ENCODE peak calls at places on chromosome 5, in ten cellular contexts. J, G, E, R, W, N, Q, F, Z and O are unnamed samples.
A peak's percentile ranks its signal among the peaks of the same experiment; 100 is the strongest.

GRCh38 chr5:82162568-82162967 is 115.6 kb downstream of the RPS23 start:
- DNase-seq in Z (no peak), N (no peak), Q (no peak), G (no peak), W (no peak), E (no peak), R (no peak), J (no peak), F (no peak), O (no peak)

GRCh38 chr5:170143091-170143490 is 37.4 kb downstream of the FOXI1 start:
- DNase-seq in J (no peak), N (no peak), Q (no peak), E (no peak), W (no peak), G (no peak), Z (no peak), R (no peak), F (no peak), O (no peak)

GRCh38 chr5:6080930-6081726 is 297.2 kb downstream of the MED10 start:
- DNase-seq in J (no peak), Q (no peak), G (no peak), R (no peak), E (no peak), N (no peak), F (no peak), W (no peak), Z (no peak), O (no peak)

GRCh38 chr5:171954721-171955120 is 51.7 kb downstream of the FBXW11 start:
- DNase-seq in G (peak; percentile 26), Z (no peak), Q (peak; percentile 86), N (no peak), R (no peak), F (no peak), E (no peak), W (no peak), J (no peak), O (peak; percentile 54)

GRCh38 chr5:116771466-116772151 is 197.0 kb upstream of the SEMA6A start:
- DNase-seq in N (peak; percentile 60), R (no peak), F (no peak), G (no peak), Q (no peak), J (no peak), E (no peak), Z (peak; percentile 20), W (peak; percentile 53), O (peak; percentile 55)

GRCh38 chr5:68423154-68423811 is 207.7 kb downstream of the PIK3R1 start:
- DNase-seq in Q (no peak), R (no peak), F (no peak), Z (no peak), G (no peak), J (no peak), E (no peak), N (no peak), W (no peak), O (no peak)

GRCh38 chr5:177966839-177967167 is 29.2 kb downstream of the PROP1 start:
- DNase-seq in J (no peak), F (no peak), Z (no peak), Q (no peak), W (no peak), G (no peak), E (no peak), N (no peak), R (no peak), O (no peak)

GRCh38 chr5:116494784-116495480 is 79.7 kb downstream of the SEMA6A start:
- DNase-seq in E (no peak), N (no peak), F (no peak), J (no peak), W (no peak), R (no peak), Z (no peak), Q (peak; percentile 15), G (no peak), O (no peak)

GRCh38 chr5:50440651-50441478 is at the start of gene EMB:
- DNase-seq in F (peak; percentile 57), R (peak; percentile 88), W (peak; percentile 68), G (no peak), N (no peak), Z (peak; percentile 15), Q (peak; percentile 40), J (peak; percentile 76), E (peak; percentile 88), O (peak; percentile 73)

GRCh38 chr5:80251636-80252035 is 4.2 kb downstream of the SERINC5 start:
- DNase-seq in Z (peak; percentile 28), Q (no peak), J (no peak), R (peak; percentile 56), W (peak; percentile 76), E (no peak), N (no peak), G (no peak), F (no peak), O (peak; percentile 55)

GRCh38 chr5:52989781-52990530 is 804 bp downstream of the ITGA2 start:
- DNase-seq in Z (no peak), Q (peak; percentile 59), W (peak; percentile 52), J (peak; percentile 28), E (peak; percentile 32), N (peak; percentile 8), R (peak; percentile 50), F (peak; percentile 14), G (peak; percentile 47), O (no peak)

GRCh38 chr5:72356361-72356760 is 36.2 kb downstream of the PTCD2 start:
- DNase-seq in R (no peak), F (no peak), E (no peak), J (no peak), W (no peak), G (no peak), Q (no peak), Z (no peak), N (no peak), O (no peak)

GRCh38 chr5:78591227-78591626 is 57.3 kb downstream of the LHFPL2 start:
- DNase-seq in W (no peak), R (no peak), Q (peak; percentile 90), J (no peak), Z (no peak), G (peak; percentile 60), F (no peak), N (no peak), E (no peak), O (peak; percentile 54)

GRCh38 chr5:157651623-157652376 is 438 bp downstream of the SOX30 start:
- DNase-seq in Z (peak; percentile 11), R (peak; percentile 84), J (peak; percentile 78), N (no peak), G (peak; percentile 8), Q (peak; percentile 65), F (peak; percentile 17), E (peak; percentile 87), W (peak; percentile 74), O (peak; percentile 56)

GRCh38 chr5:115855959-115856358 is 14.2 kb downstream of the AP3S1 start:
- DNase-seq in J (no peak), N (no peak), F (no peak), R (no peak), G (no peak), Z (no peak), E (no peak), W (no peak), Q (no peak), O (no peak)

GRCh38 chr5:109030360-109031143 is 282.9 kb downstream of the FER start:
- DNase-seq in E (no peak), Q (no peak), N (no peak), F (no peak), Z (no peak), G (no peak), R (no peak), J (no peak), W (no peak), O (no peak)

GRCh38 chr5:11890777-11891176 is 13.5 kb downstream of the CTNND2 start:
- DNase-seq in N (no peak), R (no peak), G (no peak), Z (no peak), Q (no peak), F (no peak), W (no peak), E (no peak), J (no peak), O (no peak)

GRCh38 chr5:77015938-77016569 is 14.2 kb upstream of the AGGF1 start:
- DNase-seq in F (peak; percentile 4), Q (peak; percentile 63), W (no peak), E (peak; percentile 21), N (no peak), R (no peak), J (no peak), Z (no peak), G (peak; percentile 56), O (no peak)

GRCh38 chr5:131959906-131960305 is 14.4 kb upstream of the MEIKIN start:
- DNase-seq in Z (no peak), N (no peak), W (no peak), G (no peak), E (no peak), J (no peak), Q (no peak), F (no peak), R (no peak), O (peak; percentile 12)

GRCh38 chr5:17114715-17115599 is 102.5 kb upstream of the BASP1 start:
- DNase-seq in Q (no peak), G (no peak), N (no peak), F (no peak), W (no peak), J (no peak), R (no peak), Z (no peak), E (no peak), O (no peak)
- H3K27ac ChIP-seq in Q (no peak overlapping the region), G (peak overlapping the region; percentile 97), N (no peak overlapping the region), F (no peak overlapping the region), W (no peak overlapping the region), J (no peak overlapping the region), R (no peak overlapping the region), Z (no peak overlapping the region), E (no peak overlapping the region), O (peak overlapping the region; percentile 17)

GRCh38 chr5:142353093-142353472 is 28.3 kb upstream of the SPRY4 start:
- DNase-seq in N (no peak), R (no peak), W (no peak), Q (no peak), J (no peak), E (no peak), F (no peak), G (no peak), Z (no peak), O (no peak)
- H3K27ac ChIP-seq in N (peak overlapping the region; percentile 26), R (no peak overlapping the region), W (no peak overlapping the region), Q (no peak overlapping the region), J (no peak overlapping the region), E (no peak overlapping the region), F (no peak overlapping the region), G (no peak overlapping the region), Z (no peak overlapping the region), O (no peak overlapping the region)

DNA sequence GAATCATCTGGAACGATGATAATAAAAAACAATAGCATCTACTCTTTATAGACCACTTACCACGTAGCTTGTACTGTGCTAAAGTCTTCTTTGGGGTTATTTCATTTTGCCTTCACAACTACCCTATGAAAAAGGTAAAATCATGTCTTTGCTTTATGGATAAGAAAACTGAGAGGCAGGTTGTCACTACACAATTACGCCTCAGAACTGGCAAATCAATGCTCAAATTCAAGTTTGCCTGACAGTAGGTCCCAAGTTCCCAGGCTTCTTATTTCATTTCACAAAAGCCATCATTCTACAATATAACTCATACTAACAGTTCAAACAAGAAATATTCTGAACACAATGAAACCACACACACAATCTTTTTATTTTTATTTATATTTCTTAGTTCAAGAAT is 258.5 kb downstream of the GABRB2 start:
- DNase-seq in Z (no peak), F (no peak), N (no peak), R (no peak), W (no peak), E (no peak), Q (no peak), J (no peak), G (no peak), O (no peak)
- H3K27ac ChIP-seq in Z (no peak overlapping the region), F (no peak overlapping the region), N (no peak overlapping the region), R (no peak overlapping the region), W (no peak overlapping the region), E (no peak overlapping the region), Q (no peak overlapping the region), J (no peak overlapping the region), G (no peak overlapping the region), O (no peak overlapping the region)

GRCh38 chr5:7420506-7421280 is 24.8 kb downstream of the ADCY2 start:
- DNase-seq in E (no peak), F (no peak), W (no peak), N (no peak), G (no peak), Q (no peak), J (no peak), Z (no peak), R (no peak), O (no peak)
- H3K27ac ChIP-seq in E (no peak overlapping the region), F (no peak overlapping the region), W (peak overlapping the region; percentile 92), N (no peak overlapping the region), G (no peak overlapping the region), Q (no peak overlapping the region), J (no peak overlapping the region), Z (peak overlapping the region; percentile 94), R (no peak overlapping the region), O (no peak overlapping the region)